ENCODE peak calls at places on chromosomes 2 and 18, in seven cellular contexts. U is erythroblast; Y is A549; N is IMR-90; P is stimulated activated CD4-positive, alpha-beta T cell treated with anti-CD3 and anti-CD28 coated beads, Interleukin-12 subunit alpha, Interleukin-12 subunit beta, amount 100 ng/mL, for 48 hours; F is transverse colon; O is cardiac muscle cell. V is an unnamed sample.

GRCh38 chr2:128433911-128434550 is 115.4 kb upstream of the HS6ST1 start:
- DNase-seq in O (no peak), F (peak), N (no peak), P (no peak), Y (no peak), U (no peak), V (no peak)

GRCh38 chr2:22497789-22498188 is 887.2 kb upstream of the KLHL29 start:
- DNase-seq in Y (peak), F (no peak), O (no peak), P (no peak), U (no peak), N (no peak), V (no peak)

GRCh38 chr2:210544191-210544590 is 12.2 kb upstream of the CPS1 start:
- DNase-seq in P (no peak), N (no peak), O (no peak), F (no peak), U (no peak), Y (no peak), V (no peak)

GRCh38 chr2:37318401-37318800 is 6.2 kb downstream of the PRKD3 start:
- DNase-seq in Y (no peak), P (no peak), F (no peak), U (no peak), O (no peak), N (peak), V (no peak)

GRCh38 chr2:27897755-27898154 is 7.2 kb downstream of the BABAM2 start:
- DNase-seq in N (no peak), U (no peak), O (no peak), Y (no peak), F (no peak), P (no peak), V (no peak)

GRCh38 chr18:77984178-77984577 is 734.5 kb downstream of the GALR1 start:
- DNase-seq in P (no peak), N (no peak), U (no peak), O (no peak), Y (no peak), F (no peak), V (no peak)

GRCh38 chr18:79884296-79884962 is 67.0 kb downstream of the SLC66A2 start:
- DNase-seq in N (no peak), F (no peak), O (no peak), Y (no peak), U (no peak), P (no peak), V (no peak)

GRCh38 chr2:147177449-147177848 is 667.4 kb upstream of the ACVR2A start:
- DNase-seq in N (no peak), U (no peak), Y (no peak), O (no peak), F (no peak), P (no peak), V (peak)

GRCh38 chr2:126658910-126659613 is 3.1 kb downstream of the GYPC start:
- DNase-seq in N (peak), U (peak), O (peak), Y (no peak), F (peak), P (no peak), V (no peak)

GRCh38 chr2:121095257-121096080 is 189.5 kb downstream of the TFCP2L1 start:
- DNase-seq in O (peak), P (no peak), N (peak), F (peak), Y (peak), U (peak), V (peak)

GRCh38 chr2:73293534-73294171 is at the start of gene EGR4:
- DNase-seq in U (peak), F (peak), Y (peak), O (peak), P (peak), N (peak), V (peak)

GRCh38 chr2:140643761-140644187 is 1487.0 kb downstream of the LRP1B start:
- DNase-seq in U (no peak), P (no peak), Y (peak), O (no peak), N (peak), F (no peak), V (no peak)

GRCh38 chr2:101400516-101401315 is 13.4 kb upstream of the CREG2 start:
- DNase-seq in P (no peak), O (no peak), U (no peak), F (no peak), N (no peak), Y (no peak), V (no peak)

GRCh38 chr2:209602259-209602658 is 169.4 kb upstream of the UNC80 start:
- DNase-seq in P (no peak), Y (no peak), N (no peak), O (no peak), U (no peak), F (no peak), V (no peak)

GRCh38 chr2:150156940-150157339 is 330.5 kb downstream of the RND3 start:
- DNase-seq in O (no peak), N (peak), F (no peak), Y (no peak), U (no peak), P (no peak), V (no peak)

GRCh38 chr2:211306929-211307328 is 750.5 kb downstream of the CPS1 start:
- DNase-seq in N (no peak), P (no peak), U (no peak), F (no peak), Y (no peak), O (no peak), V (no peak)

GRCh38 chr2:99727199-99727598 is 237.4 kb upstream of the REV1 start:
- DNase-seq in U (no peak), Y (no peak), N (peak), O (no peak), P (no peak), F (no peak), V (no peak)

GRCh38 chr18:33960393-33960792 is 264.3 kb downstream of the NOL4 start:
- DNase-seq in O (no peak), U (no peak), P (no peak), N (no peak), Y (no peak), F (no peak), V (no peak)

GRCh38 chr2:207008105-207008990 is 69.0 kb downstream of the CPO start:
- DNase-seq in Y (no peak), N (peak), U (no peak), P (no peak), O (no peak), F (no peak), V (no peak)

GRCh38 chr2:7835693-7836680 is 845.9 kb upstream of the ID2 start:
- DNase-seq in O (no peak), N (no peak), Y (no peak), U (no peak), F (no peak), P (no peak), V (no peak)

GRCh38 chr2:156191547-156191946 is 141.0 kb downstream of the NR4A2 start:
- DNase-seq in U (no peak), N (no peak), P (no peak), O (no peak), F (no peak), Y (no peak), V (peak)

GRCh38 chr18:26493021-26493420 is 55.3 kb downstream of the KCTD1 start:
- DNase-seq in U (no peak), P (no peak), Y (no peak), F (no peak), O (no peak), N (peak), V (no peak)

GRCh38 chr2:173874899-173875247 is 90.3 kb downstream of the SP3 start:
- DNase-seq in N (no peak), O (no peak), U (no peak), P (no peak), Y (no peak), F (no peak), V (no peak)

GRCh38 chr2:241869087-241869961 is at the start of gene RTP5:
- DNase-seq in N (no peak), F (no peak), U (no peak), O (no peak), Y (no peak), P (no peak), V (peak)

GRCh38 chr2:64952896-64953482 is 36.2 kb upstream of the SLC1A4 start:
- DNase-seq in U (no peak), P (no peak), N (peak), Y (peak), O (no peak), F (no peak), V (no peak)

GRCh38 chr2:71939588-71940535 is 207.8 kb downstream of the CYP26B1 start:
- DNase-seq in O (no peak), Y (no peak), P (no peak), F (peak), N (no peak), U (no peak), V (no peak)

GRCh38 chr18:75489493-75490190 is 62.1 kb upstream of the SMIM21 start:
- DNase-seq in P (no peak), O (no peak), U (no peak), N (peak), F (no peak), Y (peak), V (no peak)

GRCh38 chr18:62919109-62919838 is 203.9 kb downstream of the PHLPP1 start:
- DNase-seq in F (no peak), N (peak), Y (no peak), P (no peak), O (peak), U (no peak), V (no peak)

GRCh38 chr2:69138793-69139510 is 126.0 kb downstream of the ANTXR1 start:
- DNase-seq in F (peak), N (peak), U (no peak), P (no peak), O (no peak), Y (peak), V (no peak)

GRCh38 chr2:118769707-118770400 is 77.6 kb downstream of the EN1 start:
- DNase-seq in F (no peak), U (no peak), N (no peak), Y (no peak), P (no peak), O (no peak), V (no peak)

GRCh38 chr2:120465989-120466703 is 120.2 kb downstream of the INHBB start:
- DNase-seq in P (no peak), Y (no peak), N (no peak), O (peak), U (no peak), F (no peak), V (no peak)

GRCh38 chr2:182915369-182916326 is 49.2 kb upstream of the FRZB start:
- DNase-seq in P (no peak), O (peak), F (no peak), Y (peak), U (no peak), N (peak), V (no peak)

V was measured in NCI-H526.